ENCODE peak calls at places on chromosomes 3 and 15, in six cellular contexts. One of them, this sample, is unnamed.

GRCh38 chr3:112357888-112358287 is 24.9 kb downstream of the CD200 start:
- DNase-seq in RWPE1: no peak
- DNase-seq in NCI-H146: no peak
- DNase-seq in NCI-H2081: no peak
- DNase-seq in AG09319: no peak
- DNase-seq in MM.1S: no peak
- DNase-seq in this sample: no peak

GRCh38 chr15:52730163-52730562 is 51.0 kb upstream of the ATOSA start:
- DNase-seq in MM.1S: peak
- DNase-seq in NCI-H146: no peak
- DNase-seq in AG09319: peak
- DNase-seq in NCI-H2081: no peak
- DNase-seq in RWPE1: peak
- DNase-seq in this sample: no peak

GRCh38 chr15:59996498-59997041 is 7.5 kb upstream of the FOXB1 start:
- DNase-seq in NCI-H146: no peak
- DNase-seq in NCI-H2081: no peak
- DNase-seq in MM.1S: peak
- DNase-seq in RWPE1: no peak
- DNase-seq in AG09319: no peak
- DNase-seq in this sample: no peak

GRCh38 chr15:33191641-33192040 is 2.9 kb downstream of the FMN1 start:
- DNase-seq in NCI-H146: no peak
- DNase-seq in NCI-H2081: no peak
- DNase-seq in RWPE1: no peak
- DNase-seq in AG09319: no peak
- DNase-seq in MM.1S: no peak
- DNase-seq in this sample: no peak

GRCh38 chr3:190252080-190252479 is 70.2 kb downstream of the CLDN1 start:
- DNase-seq in AG09319: peak
- DNase-seq in NCI-H2081: no peak
- DNase-seq in RWPE1: peak
- DNase-seq in NCI-H146: no peak
- DNase-seq in MM.1S: no peak
- DNase-seq in this sample: peak

GRCh38 chr3:9808345-9809037 is 1.6 kb upstream of the TTLL3 start:
- DNase-seq in AG09319: no peak
- DNase-seq in NCI-H2081: no peak
- DNase-seq in MM.1S: peak
- DNase-seq in RWPE1: no peak
- DNase-seq in NCI-H146: peak
- DNase-seq in this sample: no peak

GRCh38 chr3:156615592-156616173 is 58.7 kb upstream of the TIPARP start:
- DNase-seq in RWPE1: no peak
- DNase-seq in MM.1S: no peak
- DNase-seq in NCI-H146: no peak
- DNase-seq in NCI-H2081: no peak
- DNase-seq in AG09319: no peak
- DNase-seq in this sample: no peak

GRCh38 chr3:153284282-153284938 is 122.4 kb downstream of the RAP2B start:
- DNase-seq in AG09319: peak
- DNase-seq in RWPE1: peak
- DNase-seq in MM.1S: no peak
- DNase-seq in NCI-H2081: no peak
- DNase-seq in NCI-H146: no peak
- DNase-seq in this sample: peak

GRCh38 chr3:110272525-110272924 is 799.1 kb upstream of the NECTIN3 start:
- DNase-seq in AG09319: no peak
- DNase-seq in RWPE1: no peak
- DNase-seq in MM.1S: no peak
- DNase-seq in NCI-H146: no peak
- DNase-seq in NCI-H2081: no peak
- DNase-seq in this sample: no peak

GRCh38 chr3:150078983-150079739 is 108.5 kb upstream of the PFN2 start:
- DNase-seq in NCI-H146: no peak
- DNase-seq in MM.1S: peak
- DNase-seq in NCI-H2081: no peak
- DNase-seq in AG09319: peak
- DNase-seq in RWPE1: peak
- DNase-seq in this sample: peak

GRCh38 chr15:68497206-68497910 is 65.4 kb upstream of the ITGA11 start:
- DNase-seq in MM.1S: no peak
- DNase-seq in AG09319: no peak
- DNase-seq in NCI-H146: no peak
- DNase-seq in NCI-H2081: no peak
- DNase-seq in RWPE1: no peak
- DNase-seq in this sample: no peak

GRCh38 chr3:13785351-13785750 is 94.5 kb downstream of the WNT7A start:
- DNase-seq in AG09319: no peak
- DNase-seq in NCI-H146: no peak
- DNase-seq in RWPE1: no peak
- DNase-seq in NCI-H2081: no peak
- DNase-seq in MM.1S: no peak
- DNase-seq in this sample: no peak

GRCh38 chr3:195609229-195609628 is 25.5 kb upstream of the APOD start:
- DNase-seq in NCI-H146: no peak
- DNase-seq in RWPE1: no peak
- DNase-seq in MM.1S: no peak
- DNase-seq in NCI-H2081: no peak
- DNase-seq in AG09319: no peak
- DNase-seq in this sample: no peak

This sample was measured in AG09309.